ENCODE peak calls at places on chromosomes 13 and 19, in six cellular contexts. R, I, L, U, E and D are unnamed samples.

GRCh38 chr13:33069365-33069764 is 53.1 kb downstream of the KL start:
- DNase-seq in U (no peak), E (no peak), I (no peak), R (no peak), L (no peak), D (no peak)

GRCh38 chr13:51417716-51418115 is 35.1 kb downstream of the INTS6 start:
- DNase-seq in U (no peak), E (no peak), R (no peak), L (no peak), I (no peak), D (no peak)

GRCh38 chr13:105991622-105992254 is 543.7 kb downstream of the EFNB2 start:
- DNase-seq in E (no peak), R (no peak), U (peak; percentile 100), I (no peak), L (no peak), D (no peak)

GRCh38 chr19:49212302-49212701 is 54.7 kb downstream of the TRPM4 start:
- DNase-seq in L (no peak), U (no peak), E (no peak), I (no peak), R (no peak), D (no peak)

GRCh38 chr19:19628499-19629134 is 597 bp upstream of the LPAR2 start:
- DNase-seq in R (no peak), I (peak; percentile 43), L (no peak), E (peak; percentile 96), U (peak; percentile 90), D (peak; percentile 47)

GRCh38 chr13:64057372-64058020 is 2641.8 kb upstream of the PCDH20 start:
- DNase-seq in R (no peak), L (no peak), E (no peak), U (no peak), I (no peak), D (no peak)

GRCh38 chr13:97074618-97075017 is 80.3 kb upstream of the OXGR1 start:
- DNase-seq in R (no peak), I (no peak), E (no peak), U (no peak), L (no peak), D (no peak)

GRCh38 chr13:51728972-51729371 is 75.0 kb downstream of the DHRS12 start:
- DNase-seq in E (no peak), I (no peak), U (peak; percentile 46), R (peak; percentile 54), L (no peak), D (no peak)

GRCh38 chr13:43141685-43142084 is 118.3 kb downstream of the DNAJC15 start:
- DNase-seq in L (no peak), I (no peak), R (no peak), E (peak; percentile 86), U (no peak), D (no peak)

GRCh38 chr13:100534147-100534818 is 54.3 kb downstream of the GGACT start:
- DNase-seq in E (peak; percentile 33), R (no peak), I (no peak), U (no peak), L (no peak), D (no peak)

GRCh38 chr19:51548891-51549305 is 17.4 kb upstream of the SIGLEC6 start:
- DNase-seq in L (no peak), U (no peak), R (no peak), E (no peak), I (no peak), D (no peak)
- TF ChIP-seq CTCF in L (no peak), U (no peak), R (no peak), E (no peak), I (no peak), D (no peak)

DNA sequence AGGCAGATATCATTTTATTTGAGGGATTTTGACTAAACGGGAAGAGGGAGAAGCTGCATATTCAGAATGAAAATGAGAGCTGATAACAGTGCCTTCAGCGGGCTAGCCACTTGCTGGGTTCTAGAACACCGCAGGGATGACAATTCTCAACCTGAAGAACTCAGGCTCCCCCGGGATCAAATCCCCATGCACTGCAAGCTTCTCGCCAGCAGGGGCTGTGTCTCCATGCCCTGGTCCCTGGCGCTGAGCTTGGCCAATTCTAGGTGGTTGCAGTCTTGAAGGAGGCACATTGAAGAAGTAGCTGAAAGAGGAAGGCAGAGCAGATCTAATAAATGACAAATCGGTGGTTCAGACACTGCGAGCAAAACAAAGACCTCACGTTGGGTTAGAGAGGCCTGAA is 128.7 kb downstream of the UQCRFS1 start:
- DNase-seq in L (no peak), I (no peak), R (no peak), U (no peak), E (peak; percentile 84), D (no peak)
- TF ChIP-seq CTCF in L (no peak), I (no peak), R (peak; percentile 49), U (no peak), E (peak; percentile 80), D (no peak)

GRCh38 chr19:4376245-4376990 is 23.9 kb downstream of the SH3GL1 start:
- DNase-seq in U (peak; percentile 33), R (no peak), E (peak; percentile 75), I (no peak), L (peak; percentile 18), D (no peak)

GRCh38 chr19:4374451-4375163 is 25.7 kb downstream of the SH3GL1 start:
- DNase-seq in U (peak; percentile 74), L (peak; percentile 92), R (peak; percentile 70), I (peak; percentile 78), E (peak; percentile 76), D (no peak)

GRCh38 chr19:4375164-4375619 is 25.2 kb downstream of the SH3GL1 start:
- DNase-seq in L (peak; percentile 38), I (peak; percentile 69), R (no peak), U (peak; percentile 61), E (peak; percentile 91), D (no peak)

GRCh38 chr19:4376991-4377781 is 23.2 kb downstream of the SH3GL1 start:
- DNase-seq in R (no peak), I (peak; percentile 31), U (peak; percentile 62), E (no peak), L (peak; percentile 72), D (no peak)

GRCh38 chr19:4375620-4376228 is 24.6 kb downstream of the SH3GL1 start:
- DNase-seq in R (no peak), U (no peak), I (no peak), L (peak; percentile 42), E (peak; percentile 79), D (peak; percentile 59)
- TF ChIP-seq CTCF in R (peak; percentile 46), U (no peak), I (no peak), L (peak; percentile 10), E (peak; percentile 70), D (no peak)

DNA sequence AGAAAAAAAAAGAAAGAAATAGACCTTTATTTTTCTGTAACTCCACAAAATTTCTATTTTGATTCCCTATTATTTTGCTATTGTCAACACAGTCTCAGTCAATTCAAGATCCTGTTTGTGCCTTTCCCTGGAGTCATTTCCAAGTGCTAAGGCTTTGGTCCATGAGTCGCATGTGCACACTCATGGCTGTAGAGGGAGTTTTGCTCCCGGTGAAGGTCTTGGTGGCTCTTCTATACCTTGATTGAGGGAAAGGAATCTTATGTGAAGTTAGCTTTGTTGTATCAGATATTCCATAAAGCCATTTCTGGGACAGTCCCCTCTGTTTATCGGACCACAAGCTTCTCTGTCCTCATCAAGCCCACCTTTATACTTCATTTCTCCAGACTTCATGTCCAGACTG is 58.7 kb upstream of the ALOX5AP start:
- DNase-seq in I (no peak), E (no peak), L (no peak), R (no peak), U (peak; percentile 43), D (no peak)
- TF ChIP-seq CTCF in I (no peak), E (peak; percentile 73), L (no peak), R (peak; percentile 23), U (peak; percentile 27), D (no peak)

GRCh38 chr19:15379083-15379995 is at the start of gene AKAP8:
- DNase-seq in U (peak; percentile 99), R (peak; percentile 97), I (peak; percentile 99), L (peak; percentile 98), E (peak; percentile 99), D (peak; percentile 96)

GRCh38 chr19:15381429-15381828 is 1.8 kb upstream of the AKAP8 start:
- DNase-seq in L (no peak), E (no peak), I (no peak), U (no peak), R (no peak), D (no peak)

GRCh38 chr19:15378529-15379082 is 981 bp downstream of the AKAP8 start:
- DNase-seq in R (no peak), I (peak; percentile 47), E (peak; percentile 77), U (peak; percentile 52), L (no peak), D (no peak)

GRCh38 chr19:15381864-15382263 is 2.3 kb upstream of the AKAP8 start:
- DNase-seq in L (no peak), I (no peak), U (no peak), R (no peak), E (no peak), D (no peak)

GRCh38 chr19:15379996-15380647 is 535 bp upstream of the AKAP8 start:
- DNase-seq in I (peak; percentile 73), E (peak; percentile 94), R (no peak), U (peak; percentile 69), L (no peak), D (no peak)
- TF ChIP-seq CTCF in I (no peak), E (peak; percentile 26), R (no peak), U (no peak), L (no peak), D (no peak)

DNA sequence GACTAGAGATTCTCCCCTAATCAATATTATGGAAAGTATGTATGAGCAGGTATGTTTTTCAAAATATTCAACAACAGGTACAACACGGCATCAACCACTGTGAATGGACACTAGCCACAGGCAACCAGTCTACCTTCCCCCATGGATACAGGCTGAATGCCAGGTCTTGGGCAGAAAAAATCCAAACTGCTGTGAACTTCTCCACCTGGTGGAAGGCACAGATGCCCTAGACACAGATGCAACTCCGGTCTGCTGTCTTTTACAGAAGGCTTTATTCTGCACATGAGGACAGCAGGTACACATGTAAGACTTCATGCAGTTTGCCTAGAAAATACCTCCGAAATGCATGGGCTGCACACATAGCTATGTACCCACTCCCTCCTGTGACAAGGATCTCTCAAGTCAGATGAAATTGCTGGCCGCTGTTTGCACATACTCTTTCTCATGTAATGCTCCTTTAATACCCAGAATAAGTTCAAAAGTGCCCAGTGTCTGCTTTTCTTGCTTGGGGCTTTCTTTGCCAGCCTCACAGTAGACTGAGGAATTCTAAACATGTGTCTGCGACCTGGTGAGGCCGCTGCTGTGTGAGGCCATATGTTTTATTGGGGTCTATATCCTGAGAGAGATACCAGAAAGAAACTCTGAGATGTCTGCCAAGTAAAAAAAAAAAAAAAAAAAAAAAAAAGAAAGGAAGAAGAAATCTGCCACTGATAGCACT is 325.9 kb downstream of the FOXO1 start:
- DNase-seq in E (no peak), I (no peak), L (no peak), R (no peak), U (peak; percentile 32), D (no peak)
- TF ChIP-seq CTCF in E (peak; percentile 23), I (no peak), L (no peak), R (no peak), U (peak; percentile 16), D (no peak)

GRCh38 chr19:36707134-36707533 is 19.7 kb downstream of the ZNF567 start:
- DNase-seq in E (no peak), L (no peak), R (no peak), U (no peak), I (no peak), D (no peak)
- TF ChIP-seq CTCF in E (no peak), L (no peak), R (no peak), U (no peak), I (no peak), D (no peak)

GRCh38 chr13:112270951-112271350 is 105.2 kb upstream of the SPACA7 start:
- DNase-seq in E (no peak), R (no peak), U (no peak), I (no peak), L (no peak), D (no peak)
- TF ChIP-seq CTCF in E (no peak), R (no peak), U (no peak), I (no peak), L (no peak), D (no peak)

GRCh38 chr13:98111168-98112098 is 31.5 kb upstream of the FARP1 start:
- DNase-seq in R (no peak), E (no peak), L (no peak), U (no peak), I (no peak), D (no peak)
- TF ChIP-seq CTCF in R (no peak), E (no peak), L (no peak), U (no peak), I (no peak), D (no peak)